ENCODE peak calls at places on chromosomes 13 and 19, in eight cellular contexts. One of them, this sample, is unnamed.
A peak's percentile ranks its signal among the peaks of the same experiment; 100 is the strongest.

GRCh38 chr19:46202872-46203860 is 26.4 kb upstream of the IGFL1 start:
- DNase-seq in ascending aorta: no peak
- DNase-seq in heart right ventricle: no peak
- DNase-seq in uterus: no peak
- DNase-seq in CD4-positive, alpha-beta T cell: no peak
- DNase-seq in ovary: no peak
- DNase-seq in right lobe of liver: no peak
- DNase-seq in heart left ventricle: no peak
- DNase-seq in this sample: no peak

GRCh38 chr13:25171517-25172302 is at the start of gene AMER2:
- DNase-seq in ovary: no peak
- DNase-seq in CD4-positive, alpha-beta T cell: no peak
- DNase-seq in heart right ventricle: no peak
- DNase-seq in heart left ventricle: no peak
- DNase-seq in uterus: peak; percentile 24
- DNase-seq in right lobe of liver: peak; percentile 29
- DNase-seq in ascending aorta: no peak
- DNase-seq in this sample: no peak

GRCh38 chr13:40096357-40096911 is 441.0 kb downstream of the COG6 start:
- DNase-seq in uterus: no peak
- DNase-seq in CD4-positive, alpha-beta T cell: peak; percentile 11
- DNase-seq in ascending aorta: no peak
- DNase-seq in ovary: no peak
- DNase-seq in heart left ventricle: no peak
- DNase-seq in heart right ventricle: no peak
- DNase-seq in right lobe of liver: no peak
- DNase-seq in this sample: no peak

GRCh38 chr19:51549533-51550324 is 18.3 kb upstream of the SIGLEC6 start:
- DNase-seq in heart left ventricle: no peak
- DNase-seq in heart right ventricle: no peak
- DNase-seq in CD4-positive, alpha-beta T cell: no peak
- DNase-seq in ascending aorta: no peak
- DNase-seq in ovary: no peak
- DNase-seq in uterus: no peak
- DNase-seq in right lobe of liver: no peak
- DNase-seq in this sample: no peak

GRCh38 chr13:33319859-33320258 is 34.3 kb upstream of the STARD13 start:
- DNase-seq in ovary: no peak
- DNase-seq in right lobe of liver: no peak
- DNase-seq in heart left ventricle: no peak
- DNase-seq in CD4-positive, alpha-beta T cell: no peak
- DNase-seq in ascending aorta: no peak
- DNase-seq in heart right ventricle: no peak
- DNase-seq in uterus: no peak
- DNase-seq in this sample: no peak

GRCh38 chr13:39765801-39766463 is 110.5 kb downstream of the COG6 start:
- DNase-seq in right lobe of liver: peak; percentile 37
- DNase-seq in uterus: peak; percentile 35
- DNase-seq in ascending aorta: no peak
- DNase-seq in heart right ventricle: peak; percentile 26
- DNase-seq in ovary: peak; percentile 47
- DNase-seq in CD4-positive, alpha-beta T cell: no peak
- DNase-seq in heart left ventricle: peak; percentile 25
- DNase-seq in this sample: no peak

GRCh38 chr19:3266792-3267469 is 42.5 kb downstream of the CELF5 start:
- DNase-seq in ascending aorta: no peak
- DNase-seq in uterus: no peak
- DNase-seq in right lobe of liver: no peak
- DNase-seq in ovary: no peak
- DNase-seq in heart left ventricle: no peak
- DNase-seq in heart right ventricle: no peak
- DNase-seq in CD4-positive, alpha-beta T cell: no peak
- DNase-seq in this sample: no peak

GRCh38 chr19:43641333-43641732 is 1.7 kb upstream of the CADM4 start:
- DNase-seq in heart left ventricle: no peak
- DNase-seq in heart right ventricle: no peak
- DNase-seq in right lobe of liver: no peak
- DNase-seq in uterus: no peak
- DNase-seq in CD4-positive, alpha-beta T cell: no peak
- DNase-seq in ascending aorta: no peak
- DNase-seq in ovary: no peak
- DNase-seq in this sample: no peak

GRCh38 chr13:73901324-73902068 is 232.7 kb downstream of the KLF12 start:
- DNase-seq in heart right ventricle: no peak
- DNase-seq in heart left ventricle: no peak
- DNase-seq in ascending aorta: no peak
- DNase-seq in uterus: no peak
- DNase-seq in ovary: no peak
- DNase-seq in CD4-positive, alpha-beta T cell: no peak
- DNase-seq in right lobe of liver: no peak
- DNase-seq in this sample: no peak

GRCh38 chr13:30743319-30744055 is 8.1 kb downstream of the ALOX5AP start:
- DNase-seq in uterus: peak; percentile 37
- DNase-seq in ovary: peak; percentile 47
- DNase-seq in heart right ventricle: no peak
- DNase-seq in ascending aorta: no peak
- DNase-seq in CD4-positive, alpha-beta T cell: no peak
- DNase-seq in heart left ventricle: no peak
- DNase-seq in right lobe of liver: no peak
- DNase-seq in this sample: peak; percentile 78

GRCh38 chr19:46299004-46299509 is 2.2 kb downstream of the HIF3A start:
- DNase-seq in ovary: peak; percentile 99
- DNase-seq in uterus: peak; percentile 98
- DNase-seq in heart left ventricle: peak; percentile 96
- DNase-seq in right lobe of liver: peak; percentile 94
- DNase-seq in CD4-positive, alpha-beta T cell: no peak
- DNase-seq in heart right ventricle: peak; percentile 97
- DNase-seq in ascending aorta: peak; percentile 81
- DNase-seq in this sample: peak; percentile 96

DNA sequence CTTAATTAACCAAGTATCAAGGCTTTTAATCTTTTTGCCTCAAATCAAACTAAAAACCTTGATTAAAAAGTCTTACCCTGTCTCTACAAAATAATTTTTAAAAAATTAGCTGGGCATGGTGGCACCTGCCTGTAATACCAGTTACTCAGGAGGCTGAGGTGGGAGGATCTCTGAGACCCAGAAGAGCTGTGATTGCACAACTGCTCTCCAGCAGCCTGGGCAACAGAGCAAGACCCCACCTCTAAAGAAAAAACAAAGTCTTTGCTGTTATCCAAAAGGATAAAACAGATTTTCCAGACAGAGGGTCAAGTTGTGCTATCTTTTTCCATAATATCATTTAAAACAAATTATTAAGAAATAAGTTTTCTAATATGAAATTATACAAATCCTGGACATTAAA is 26.8 kb upstream of the CEBPG start:
- DNase-seq in right lobe of liver: no peak
- DNase-seq in heart left ventricle: no peak
- DNase-seq in CD4-positive, alpha-beta T cell: no peak
- DNase-seq in heart right ventricle: no peak
- DNase-seq in ovary: no peak
- DNase-seq in ascending aorta: no peak
- DNase-seq in uterus: no peak
- DNase-seq in this sample: no peak
- H3K9me3 ChIP-seq in right lobe of liver: no peaks in the 10 kb centered on the region
- H3K9me3 ChIP-seq in heart left ventricle: no peaks in the 10 kb centered on the region
- H3K9me3 ChIP-seq in CD4-positive, alpha-beta T cell: no peaks in the 10 kb centered on the region
- H3K9me3 ChIP-seq in heart right ventricle: no peaks in the 10 kb centered on the region
- H3K9me3 ChIP-seq in ovary: no peaks in the 10 kb centered on the region
- H3K9me3 ChIP-seq in ascending aorta: no peaks in the 10 kb centered on the region
- H3K9me3 ChIP-seq in uterus: no peaks in the 10 kb centered on the region
- H3K9me3 ChIP-seq in this sample: no peaks in the 10 kb centered on the region

DNA sequence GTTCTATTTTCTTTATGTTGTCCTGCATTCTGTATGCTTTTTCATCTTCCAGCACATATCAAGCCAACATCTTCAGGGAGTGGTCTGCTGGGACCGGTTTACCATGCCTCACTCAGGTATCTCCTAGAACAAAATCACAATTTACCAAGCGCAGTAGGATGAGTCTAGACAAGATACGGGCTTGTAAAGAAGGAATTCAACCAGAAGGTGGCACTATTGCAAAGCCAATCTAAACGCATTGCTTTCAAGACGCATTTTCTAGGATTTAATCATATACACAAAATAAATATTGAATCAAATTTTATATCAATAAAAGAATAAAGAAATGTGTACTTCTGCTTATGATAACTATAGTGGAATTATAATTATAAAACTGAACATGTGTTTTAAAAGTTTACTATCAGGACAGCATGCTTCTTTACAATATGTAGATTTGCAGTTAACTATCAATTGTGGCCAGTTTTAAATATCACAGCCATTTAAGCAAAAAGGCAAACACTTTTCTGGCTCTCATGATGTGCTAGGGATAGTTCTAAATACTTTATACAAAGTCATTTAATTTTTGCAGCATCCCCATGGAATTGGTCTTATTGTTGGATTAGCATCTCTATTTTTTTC is 16.1 kb upstream of the TPP2 start:
- DNase-seq in ascending aorta: no peak
- DNase-seq in heart left ventricle: no peak
- DNase-seq in CD4-positive, alpha-beta T cell: peak; percentile 11
- DNase-seq in right lobe of liver: no peak
- DNase-seq in heart right ventricle: peak; percentile 38
- DNase-seq in ovary: no peak
- DNase-seq in uterus: no peak
- DNase-seq in this sample: no peak
- TF ChIP-seq CTCF in ascending aorta: peak; percentile 73
- TF ChIP-seq CTCF in heart left ventricle: peak; percentile 83
- TF ChIP-seq CTCF in CD4-positive, alpha-beta T cell: peak; percentile 88
- TF ChIP-seq CTCF in right lobe of liver: peak; percentile 83
- TF ChIP-seq CTCF in heart right ventricle: peak; percentile 81
- TF ChIP-seq CTCF in ovary: peak; percentile 54
- TF ChIP-seq CTCF in uterus: peak; percentile 69
- TF ChIP-seq CTCF in this sample: peak; percentile 78

GRCh38 chr19:34962281-34962944 is 1.6 kb downstream of the ZNF792 start:
- DNase-seq in ovary: no peak
- DNase-seq in heart left ventricle: peak; percentile 35
- DNase-seq in right lobe of liver: no peak
- DNase-seq in heart right ventricle: peak; percentile 40
- DNase-seq in ascending aorta: no peak
- DNase-seq in uterus: no peak
- DNase-seq in CD4-positive, alpha-beta T cell: no peak
- DNase-seq in this sample: no peak

GRCh38 chr19:34960103-34960805 is 3.8 kb downstream of the ZNF792 start:
- DNase-seq in heart left ventricle: no peak
- DNase-seq in ovary: no peak
- DNase-seq in ascending aorta: no peak
- DNase-seq in CD4-positive, alpha-beta T cell: no peak
- DNase-seq in uterus: no peak
- DNase-seq in right lobe of liver: no peak
- DNase-seq in heart right ventricle: no peak
- DNase-seq in this sample: no peak

GRCh38 chr19:34962945-34963530 is 991 bp downstream of the ZNF792 start:
- DNase-seq in heart right ventricle: no peak
- DNase-seq in heart left ventricle: no peak
- DNase-seq in ascending aorta: no peak
- DNase-seq in ovary: no peak
- DNase-seq in right lobe of liver: no peak
- DNase-seq in CD4-positive, alpha-beta T cell: no peak
- DNase-seq in uterus: no peak
- DNase-seq in this sample: no peak

GRCh38 chr19:34960940-34961679 is 2.9 kb downstream of the ZNF792 start:
- DNase-seq in uterus: no peak
- DNase-seq in CD4-positive, alpha-beta T cell: no peak
- DNase-seq in ovary: no peak
- DNase-seq in right lobe of liver: no peak
- DNase-seq in heart right ventricle: no peak
- DNase-seq in heart left ventricle: no peak
- DNase-seq in ascending aorta: no peak
- DNase-seq in this sample: no peak

DNA sequence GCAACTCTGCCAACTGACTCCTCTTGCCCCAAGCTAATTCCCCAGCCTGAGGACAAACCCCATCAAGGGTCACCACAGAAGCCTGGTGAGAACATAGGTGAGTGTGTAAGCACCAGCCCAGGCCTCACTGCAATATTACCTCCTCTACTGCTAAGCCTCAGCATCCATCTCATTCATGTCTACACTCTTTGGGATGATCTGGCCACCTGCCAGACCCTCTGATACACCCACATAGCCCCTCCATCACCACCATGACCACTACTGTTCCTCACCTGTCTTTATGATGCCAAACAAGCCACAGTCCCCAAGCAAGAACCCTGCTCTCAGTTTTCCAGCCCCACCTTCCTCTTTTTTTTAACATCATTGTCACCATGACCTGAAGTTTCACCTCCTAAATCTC is 2.3 kb downstream of the ZNF792 start:
- DNase-seq in ascending aorta: no peak
- DNase-seq in right lobe of liver: no peak
- DNase-seq in heart left ventricle: no peak
- DNase-seq in heart right ventricle: no peak
- DNase-seq in ovary: no peak
- DNase-seq in CD4-positive, alpha-beta T cell: no peak
- DNase-seq in uterus: no peak
- DNase-seq in this sample: no peak
- H3K9me3 ChIP-seq in ascending aorta: peaks cover 25% of the 10 kb centered on the region
- H3K9me3 ChIP-seq in right lobe of liver: peaks cover 21% of the 10 kb centered on the region
- H3K9me3 ChIP-seq in heart left ventricle: peaks cover 52% of the 10 kb centered on the region
- H3K9me3 ChIP-seq in heart right ventricle: peaks cover 55% of the 10 kb centered on the region
- H3K9me3 ChIP-seq in ovary: peaks cover 33% of the 10 kb centered on the region
- H3K9me3 ChIP-seq in CD4-positive, alpha-beta T cell: peaks cover 60% of the 10 kb centered on the region
- H3K9me3 ChIP-seq in uterus: no peaks in the 10 kb centered on the region
- H3K9me3 ChIP-seq in this sample: peaks cover 46% of the 10 kb centered on the region

GRCh38 chr19:16200038-16200775 is 2.5 kb downstream of the AP1M1 start:
- DNase-seq in heart right ventricle: no peak
- DNase-seq in right lobe of liver: peak; percentile 69
- DNase-seq in CD4-positive, alpha-beta T cell: no peak
- DNase-seq in ascending aorta: no peak
- DNase-seq in ovary: no peak
- DNase-seq in uterus: no peak
- DNase-seq in heart left ventricle: no peak
- DNase-seq in this sample: peak; percentile 78
- TF ChIP-seq CTCF in heart right ventricle: no peak
- TF ChIP-seq CTCF in right lobe of liver: no peak
- TF ChIP-seq CTCF in CD4-positive, alpha-beta T cell: no peak
- TF ChIP-seq CTCF in ascending aorta: no peak
- TF ChIP-seq CTCF in ovary: no peak
- TF ChIP-seq CTCF in uterus: no peak
- TF ChIP-seq CTCF in heart left ventricle: no peak
- TF ChIP-seq CTCF in this sample: no peak

GRCh38 chr19:57466489-57466888 is 9.5 kb upstream of the VN1R1 start:
- DNase-seq in ascending aorta: no peak
- DNase-seq in ovary: no peak
- DNase-seq in CD4-positive, alpha-beta T cell: no peak
- DNase-seq in uterus: no peak
- DNase-seq in right lobe of liver: no peak
- DNase-seq in heart right ventricle: peak; percentile 67
- DNase-seq in heart left ventricle: peak; percentile 59
- DNase-seq in this sample: no peak

DNA sequence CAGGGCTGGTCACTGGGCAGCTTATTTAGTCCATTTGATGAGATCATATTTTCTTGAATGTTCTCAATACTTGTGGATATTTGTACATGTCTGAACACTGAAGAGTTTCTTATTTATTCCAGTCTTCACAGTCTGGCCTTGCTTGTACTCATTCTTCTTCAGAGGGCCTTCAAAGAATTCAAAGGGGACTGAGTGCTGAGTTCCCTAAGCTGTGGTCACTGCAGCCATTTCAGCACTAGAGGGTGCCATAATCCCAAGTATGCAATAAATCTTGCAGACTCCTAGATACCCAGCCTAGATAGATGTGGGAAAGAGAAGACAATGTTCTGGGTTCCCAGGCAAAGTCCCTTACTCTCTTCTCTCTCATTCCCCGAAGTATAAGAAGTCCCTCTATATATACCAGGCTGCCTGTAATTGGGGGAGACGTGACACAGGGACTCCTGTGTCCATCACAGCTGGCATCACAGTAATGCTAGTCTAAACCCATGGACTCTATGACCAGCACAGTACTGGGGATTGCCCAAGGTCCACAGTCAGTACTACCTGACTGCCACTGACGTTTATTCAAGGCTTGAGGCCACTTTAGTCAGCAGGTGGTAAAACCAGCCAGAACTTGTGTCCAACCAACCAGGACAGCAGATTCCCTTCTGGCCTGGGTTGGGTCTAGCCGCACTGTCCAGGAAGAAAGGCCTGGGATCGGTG is 8.9 kb upstream of the VN1R1 start:
- DNase-seq in ascending aorta: no peak
- DNase-seq in uterus: no peak
- DNase-seq in heart right ventricle: no peak
- DNase-seq in ovary: no peak
- DNase-seq in CD4-positive, alpha-beta T cell: no peak
- DNase-seq in heart left ventricle: no peak
- DNase-seq in right lobe of liver: no peak
- DNase-seq in this sample: no peak
- H3K9me3 ChIP-seq in ascending aorta: peaks cover 76% of the 10 kb centered on the region
- H3K9me3 ChIP-seq in uterus: peaks cover 2% of the 10 kb centered on the region
- H3K9me3 ChIP-seq in heart right ventricle: peaks cover 100% of the 10 kb centered on the region
- H3K9me3 ChIP-seq in ovary: peaks cover 30% of the 10 kb centered on the region
- H3K9me3 ChIP-seq in CD4-positive, alpha-beta T cell: peaks cover 57% of the 10 kb centered on the region
- H3K9me3 ChIP-seq in heart left ventricle: peaks cover 89% of the 10 kb centered on the region
- H3K9me3 ChIP-seq in right lobe of liver: peaks cover 67% of the 10 kb centered on the region
- H3K9me3 ChIP-seq in this sample: peaks cover 100% of the 10 kb centered on the region